ENCODE peak calls at places on chromosome 7, in six cellular contexts. U is stimulated activated CD4-positive, alpha-beta T cell treated with anti-CD3 and anti-CD28 coated beads, Interleukin-1b, Interleukin-23, amount 100 ng/mL, for 1 hour; X is CD4-positive, alpha-beta T cell; A is RPMI7951; T is mucosa of gallbladder; W is SK-MEL-5. O is an unnamed sample.

GRCh38 chr7:31175672-31176071 is 123.6 kb downstream of the ADCYAP1R1 start:
- DNase-seq in U (no peak), X (no peak), A (peak), T (no peak), W (peak), O (no peak)

GRCh38 chr7:116829051-116829450 is 33.3 kb upstream of the CAPZA2 start:
- DNase-seq in U (no peak), X (no peak), A (no peak), T (no peak), W (no peak), O (no peak)

GRCh38 chr7:50632561-50633413 is 67.6 kb upstream of the DDC start:
- DNase-seq in U (peak), X (peak), A (peak), T (peak), W (peak), O (no peak)

GRCh38 chr7:135170223-135170997 is at the start of gene CYREN:
- DNase-seq in U (peak), X (peak), A (peak), T (peak), W (peak), O (peak)

GRCh38 chr7:150329331-150330106 is 6.2 kb upstream of the ACTR3C start:
- DNase-seq in U (no peak), X (no peak), A (no peak), T (no peak), W (no peak), O (no peak)

GRCh38 chr7:113891031-113891350 is 27.8 kb downstream of the PPP1R3A start:
- DNase-seq in U (no peak), X (no peak), A (no peak), T (no peak), W (no peak), O (no peak)

GRCh38 chr7:3000566-3000965 is 43.1 kb downstream of the CARD11 start:
- DNase-seq in U (no peak), X (no peak), A (peak), T (no peak), W (no peak), O (no peak)

GRCh38 chr7:73356176-73356575 is 28.2 kb downstream of the FKBP6 start:
- DNase-seq in U (no peak), X (no peak), A (no peak), T (peak), W (no peak), O (no peak)

GRCh38 chr7:131829911-131830310 is 273.5 kb upstream of the PODXL start:
- DNase-seq in U (no peak), X (no peak), A (no peak), T (no peak), W (peak), O (no peak)

GRCh38 chr7:1555813-1556540 is at the start of gene TMEM184A:
- DNase-seq in U (no peak), X (no peak), A (no peak), T (peak), W (peak), O (no peak)

GRCh38 chr7:142796501-142797341 is 26.0 kb downstream of the PRSS2 start:
- DNase-seq in U (no peak), X (no peak), A (no peak), T (no peak), W (no peak), O (no peak)

GRCh38 chr7:94253696-94254095 is 141.0 kb upstream of the COL1A2 start:
- DNase-seq in U (no peak), X (no peak), A (no peak), T (no peak), W (no peak), O (no peak)

GRCh38 chr7:47284691-47285246 is 297.1 kb downstream of the TNS3 start:
- DNase-seq in U (no peak), X (no peak), A (no peak), T (no peak), W (no peak), O (no peak)

GRCh38 chr7:128200376-128200775 is 40.7 kb upstream of the LEP start:
- DNase-seq in U (no peak), X (no peak), A (no peak), T (no peak), W (no peak), O (no peak)

GRCh38 chr7:105188201-105188600 is 174.2 kb downstream of the KMT2E start:
- DNase-seq in U (no peak), X (no peak), A (no peak), T (no peak), W (no peak), O (no peak)

GRCh38 chr7:80082214-80082613 is 52.4 kb upstream of the GNAI1 start:
- DNase-seq in U (no peak), X (no peak), A (no peak), T (no peak), W (no peak), O (no peak)

O was measured in cortex of kidney.